ENCODE peak calls at places on chromosomes 16 and 17, in five cellular contexts. One of them, this sample, is unnamed.

GRCh38 chr16:86844691-86845090 is 266.3 kb downstream of the FOXL1 start:
- DNase-seq in D721Med: no peak
- DNase-seq in SK-N-MC: no peak
- DNase-seq in AG09309: no peak
- DNase-seq in natural killer cell: no peak
- DNase-seq in this sample: no peak

GRCh38 chr17:74024871-74025531 is 178.5 kb upstream of the RPL38 start:
- DNase-seq in D721Med: no peak
- DNase-seq in SK-N-MC: no peak
- DNase-seq in AG09309: no peak
- DNase-seq in natural killer cell: no peak
- DNase-seq in this sample: no peak

GRCh38 chr16:759110-759910 is 1.2 kb upstream of the MSLN start:
- DNase-seq in D721Med: no peak
- DNase-seq in SK-N-MC: no peak
- DNase-seq in AG09309: no peak
- DNase-seq in natural killer cell: no peak
- DNase-seq in this sample: no peak

GRCh38 chr16:54633943-54634362 is 296.7 kb upstream of the IRX5 start:
- DNase-seq in D721Med: no peak
- DNase-seq in SK-N-MC: no peak
- DNase-seq in AG09309: no peak
- DNase-seq in natural killer cell: no peak
- DNase-seq in this sample: no peak

GRCh38 chr16:69535123-69536050 is 30.4 kb upstream of the NFAT5 start:
- DNase-seq in D721Med: no peak
- DNase-seq in SK-N-MC: no peak
- DNase-seq in AG09309: no peak
- DNase-seq in natural killer cell: no peak
- DNase-seq in this sample: no peak

GRCh38 chr17:77622627-77623026 is 335.9 kb upstream of the TNRC6C start:
- DNase-seq in D721Med: no peak
- DNase-seq in SK-N-MC: no peak
- DNase-seq in AG09309: no peak
- DNase-seq in natural killer cell: no peak
- DNase-seq in this sample: no peak

GRCh38 chr16:69029121-69029520 is 76.3 kb upstream of the HAS3 start:
- DNase-seq in D721Med: no peak
- DNase-seq in SK-N-MC: no peak
- DNase-seq in AG09309: no peak
- DNase-seq in natural killer cell: no peak
- DNase-seq in this sample: no peak

GRCh38 chr17:6140188-6140587 is 70.0 kb downstream of the WSCD1 start:
- DNase-seq in D721Med: no peak
- DNase-seq in SK-N-MC: no peak
- DNase-seq in AG09309: no peak
- DNase-seq in natural killer cell: no peak
- DNase-seq in this sample: no peak

GRCh38 chr17:600576-601301 is 113.9 kb downstream of the VPS53 start:
- DNase-seq in D721Med: no peak
- DNase-seq in SK-N-MC: no peak
- DNase-seq in AG09309: no peak
- DNase-seq in natural killer cell: no peak
- DNase-seq in this sample: no peak

GRCh38 chr16:10039220-10040096 is 142.8 kb downstream of the GRIN2A start:
- DNase-seq in D721Med: peak; percentile 61
- DNase-seq in SK-N-MC: no peak
- DNase-seq in AG09309: no peak
- DNase-seq in natural killer cell: no peak
- DNase-seq in this sample: no peak

GRCh38 chr17:9432121-9432866 is 143.3 kb downstream of the STX8 start:
- DNase-seq in D721Med: no peak
- DNase-seq in SK-N-MC: no peak
- DNase-seq in AG09309: no peak
- DNase-seq in natural killer cell: no peak
- DNase-seq in this sample: peak; percentile 18

GRCh38 chr17:56624315-56624714 is 30.8 kb downstream of the NOG start:
- DNase-seq in D721Med: no peak
- DNase-seq in SK-N-MC: no peak
- DNase-seq in AG09309: no peak
- DNase-seq in natural killer cell: no peak
- DNase-seq in this sample: no peak

GRCh38 chr17:38879878-38880727 is 10.2 kb downstream of the LASP1 start:
- DNase-seq in D721Med: no peak
- DNase-seq in SK-N-MC: no peak
- DNase-seq in AG09309: no peak
- DNase-seq in natural killer cell: no peak
- DNase-seq in this sample: no peak

GRCh38 chr17:54944796-54945195 is 23.7 kb downstream of the COX11 start:
- DNase-seq in D721Med: no peak
- DNase-seq in SK-N-MC: no peak
- DNase-seq in AG09309: no peak
- DNase-seq in natural killer cell: no peak
- DNase-seq in this sample: no peak

GRCh38 chr17:8163978-8164814 is 1.4 kb upstream of the VAMP2 start:
- DNase-seq in D721Med: peak; percentile 65
- DNase-seq in SK-N-MC: no peak
- DNase-seq in AG09309: no peak
- DNase-seq in natural killer cell: peak; percentile 71
- DNase-seq in this sample: no peak

GRCh38 chr17:73192219-73192893 is 499 bp upstream of the COG1 start:
- DNase-seq in D721Med: peak; percentile 37
- DNase-seq in SK-N-MC: no peak
- DNase-seq in AG09309: peak; percentile 29
- DNase-seq in natural killer cell: peak; percentile 68
- DNase-seq in this sample: no peak

GRCh38 chr16:88769617-88770458 is 15.2 kb downstream of the PIEZO1 start:
- DNase-seq in D721Med: no peak
- DNase-seq in SK-N-MC: no peak
- DNase-seq in AG09309: no peak
- DNase-seq in natural killer cell: no peak
- DNase-seq in this sample: no peak

GRCh38 chr17:18129041-18129502 is 20.5 kb downstream of the MYO15A start:
- DNase-seq in D721Med: no peak
- DNase-seq in SK-N-MC: no peak
- DNase-seq in AG09309: no peak
- DNase-seq in natural killer cell: no peak
- DNase-seq in this sample: no peak

GRCh38 chr17:33002245-33002644 is 10.6 kb downstream of the SPACA3 start:
- DNase-seq in D721Med: no peak
- DNase-seq in SK-N-MC: no peak
- DNase-seq in AG09309: no peak
- DNase-seq in natural killer cell: no peak
- DNase-seq in this sample: no peak

GRCh38 chr16:57859331-57859730 is 57.0 kb upstream of the KIFC3 start:
- DNase-seq in D721Med: no peak
- DNase-seq in SK-N-MC: no peak
- DNase-seq in AG09309: no peak
- DNase-seq in natural killer cell: no peak
- DNase-seq in this sample: no peak

GRCh38 chr16:67718668-67719047 is 458 bp downstream of the GFOD2 start:
- DNase-seq in D721Med: no peak
- DNase-seq in SK-N-MC: no peak
- DNase-seq in AG09309: no peak
- DNase-seq in natural killer cell: no peak
- DNase-seq in this sample: no peak

GRCh38 chr16:19108409-19109287 is 5.1 kb upstream of the ITPRIPL2 start:
- DNase-seq in D721Med: no peak
- DNase-seq in SK-N-MC: no peak
- DNase-seq in AG09309: no peak
- DNase-seq in natural killer cell: no peak
- DNase-seq in this sample: no peak

GRCh38 chr16:31354394-31355291 is at the start of gene ITGAX:
- DNase-seq in D721Med: no peak
- DNase-seq in SK-N-MC: no peak
- DNase-seq in AG09309: no peak
- DNase-seq in natural killer cell: peak; percentile 71
- DNase-seq in this sample: no peak

GRCh38 chr17:39787038-39787437 is 49.3 kb downstream of the GRB7 start:
- DNase-seq in D721Med: no peak
- DNase-seq in SK-N-MC: no peak
- DNase-seq in AG09309: no peak
- DNase-seq in natural killer cell: no peak
- DNase-seq in this sample: no peak

GRCh38 chr17:69188064-69188463 is 40.6 kb downstream of the ABCA10 start:
- DNase-seq in D721Med: no peak
- DNase-seq in SK-N-MC: no peak
- DNase-seq in AG09309: no peak
- DNase-seq in natural killer cell: no peak
- DNase-seq in this sample: no peak